ENCODE peak calls at places on chromosomes 1 and 21, in eight cellular contexts. One of them, this sample, is unnamed.

GRCh38 chr1:200714504-200715187 is 24.0 kb upstream of the CAMSAP2 start:
- DNase-seq in HFFc6: no peak
- DNase-seq in AG09309: no peak
- DNase-seq in MM.1S: no peak
- DNase-seq in fibroblast of pulmonary artery: no peak
- DNase-seq in glutamatergic neuron: no peak
- DNase-seq in SK-N-SH: no peak
- DNase-seq in RWPE1: no peak
- DNase-seq in this sample: no peak

GRCh38 chr1:44786138-44786840 is 1.7 kb downstream of the BEST4 start:
- DNase-seq in HFFc6: peak; percentile 33
- DNase-seq in AG09309: no peak
- DNase-seq in MM.1S: peak; percentile 27
- DNase-seq in fibroblast of pulmonary artery: peak; percentile 59
- DNase-seq in glutamatergic neuron: peak; percentile 82
- DNase-seq in SK-N-SH: peak; percentile 86
- DNase-seq in RWPE1: no peak
- DNase-seq in this sample: peak; percentile 81

GRCh38 chr1:119483441-119484200 is 23.4 kb upstream of the HSD3B1 start:
- DNase-seq in HFFc6: no peak
- DNase-seq in AG09309: no peak
- DNase-seq in MM.1S: no peak
- DNase-seq in fibroblast of pulmonary artery: no peak
- DNase-seq in glutamatergic neuron: no peak
- DNase-seq in SK-N-SH: no peak
- DNase-seq in RWPE1: no peak
- DNase-seq in this sample: no peak

GRCh38 chr1:2783435-2784397 is 17.8 kb downstream of the TTC34 start:
- DNase-seq in HFFc6: no peak
- DNase-seq in AG09309: no peak
- DNase-seq in MM.1S: no peak
- DNase-seq in fibroblast of pulmonary artery: no peak
- DNase-seq in glutamatergic neuron: no peak
- DNase-seq in SK-N-SH: no peak
- DNase-seq in RWPE1: no peak
- DNase-seq in this sample: no peak

GRCh38 chr1:223219318-223219635 is 76.2 kb upstream of the TLR5 start:
- DNase-seq in HFFc6: no peak
- DNase-seq in AG09309: no peak
- DNase-seq in MM.1S: no peak
- DNase-seq in fibroblast of pulmonary artery: no peak
- DNase-seq in glutamatergic neuron: no peak
- DNase-seq in SK-N-SH: no peak
- DNase-seq in RWPE1: no peak
- DNase-seq in this sample: no peak

GRCh38 chr1:60130703-60131102 is 57.1 kb upstream of the C1orf87 start:
- DNase-seq in HFFc6: no peak
- DNase-seq in AG09309: no peak
- DNase-seq in MM.1S: no peak
- DNase-seq in fibroblast of pulmonary artery: peak; percentile 16
- DNase-seq in glutamatergic neuron: no peak
- DNase-seq in SK-N-SH: no peak
- DNase-seq in RWPE1: no peak
- DNase-seq in this sample: no peak

GRCh38 chr1:245877976-245878375 is 629.1 kb downstream of the SMYD3 start:
- DNase-seq in HFFc6: no peak
- DNase-seq in AG09309: no peak
- DNase-seq in MM.1S: no peak
- DNase-seq in fibroblast of pulmonary artery: no peak
- DNase-seq in glutamatergic neuron: no peak
- DNase-seq in SK-N-SH: no peak
- DNase-seq in RWPE1: no peak
- DNase-seq in this sample: no peak

GRCh38 chr1:167401260-167401873 is 117.0 kb downstream of the CD247 start:
- DNase-seq in HFFc6: peak; percentile 41
- DNase-seq in AG09309: no peak
- DNase-seq in MM.1S: peak; percentile 87
- DNase-seq in fibroblast of pulmonary artery: peak; percentile 76
- DNase-seq in glutamatergic neuron: peak; percentile 56
- DNase-seq in SK-N-SH: peak; percentile 48
- DNase-seq in RWPE1: peak; percentile 38
- DNase-seq in this sample: peak; percentile 40

GRCh38 chr1:36606908-36607651 is 124.4 kb upstream of the CSF3R start:
- DNase-seq in HFFc6: no peak
- DNase-seq in AG09309: no peak
- DNase-seq in MM.1S: no peak
- DNase-seq in fibroblast of pulmonary artery: no peak
- DNase-seq in glutamatergic neuron: no peak
- DNase-seq in SK-N-SH: no peak
- DNase-seq in RWPE1: no peak
- DNase-seq in this sample: no peak

DNA sequence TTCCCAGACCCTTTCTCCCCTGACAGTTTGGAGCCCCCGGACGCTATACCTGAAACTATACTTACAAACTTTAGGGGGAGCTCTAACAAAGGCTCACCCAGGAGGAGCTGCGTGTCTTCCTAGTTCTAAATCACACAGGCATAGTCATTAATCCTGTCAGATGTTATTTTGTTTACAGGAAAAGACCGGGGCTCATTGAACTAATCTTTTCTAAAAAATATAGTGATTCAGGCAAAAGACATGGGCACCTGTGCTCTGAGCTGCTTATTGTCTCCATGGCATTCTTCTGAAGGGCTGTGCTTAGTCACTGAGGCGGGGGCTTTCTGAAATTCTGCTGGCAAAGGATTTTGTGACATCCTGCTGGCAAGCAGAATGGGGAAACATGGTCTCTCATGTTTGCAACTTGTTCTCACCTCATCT is 1577.0 kb downstream of the NCAM2 start:
- DNase-seq in HFFc6: no peak
- DNase-seq in AG09309: no peak
- DNase-seq in MM.1S: peak; percentile 48
- DNase-seq in fibroblast of pulmonary artery: peak; percentile 0
- DNase-seq in glutamatergic neuron: no peak
- DNase-seq in SK-N-SH: peak; percentile 71
- DNase-seq in RWPE1: peak; percentile 14
- DNase-seq in this sample: no peak
- TF ChIP-seq CTCF in HFFc6: peak; percentile 12
- TF ChIP-seq CTCF in AG09309: no peak
- TF ChIP-seq CTCF in MM.1S: peak; percentile 45
- TF ChIP-seq CTCF in fibroblast of pulmonary artery: peak; percentile 4
- TF ChIP-seq CTCF in glutamatergic neuron: peak; percentile 66
- TF ChIP-seq CTCF in SK-N-SH: peak; percentile 36
- TF ChIP-seq CTCF in RWPE1: no peak
- TF ChIP-seq CTCF in this sample: no peak

GRCh38 chr21:41185802-41186201 is 17.8 kb downstream of the BACE2 start:
- DNase-seq in HFFc6: no peak
- DNase-seq in AG09309: no peak
- DNase-seq in MM.1S: peak; percentile 26
- DNase-seq in fibroblast of pulmonary artery: no peak
- DNase-seq in glutamatergic neuron: no peak
- DNase-seq in SK-N-SH: no peak
- DNase-seq in RWPE1: no peak
- DNase-seq in this sample: no peak

GRCh38 chr21:41189147-41189538 is 21.2 kb downstream of the BACE2 start:
- DNase-seq in HFFc6: no peak
- DNase-seq in AG09309: no peak
- DNase-seq in MM.1S: no peak
- DNase-seq in fibroblast of pulmonary artery: no peak
- DNase-seq in glutamatergic neuron: no peak
- DNase-seq in SK-N-SH: no peak
- DNase-seq in RWPE1: no peak
- DNase-seq in this sample: no peak

GRCh38 chr21:41186763-41187536 is 19.0 kb downstream of the BACE2 start:
- DNase-seq in HFFc6: no peak
- DNase-seq in AG09309: no peak
- DNase-seq in MM.1S: no peak
- DNase-seq in fibroblast of pulmonary artery: no peak
- DNase-seq in glutamatergic neuron: no peak
- DNase-seq in SK-N-SH: no peak
- DNase-seq in RWPE1: no peak
- DNase-seq in this sample: no peak

GRCh38 chr21:41187537-41188025 is 19.6 kb downstream of the BACE2 start:
- DNase-seq in HFFc6: no peak
- DNase-seq in AG09309: no peak
- DNase-seq in MM.1S: no peak
- DNase-seq in fibroblast of pulmonary artery: no peak
- DNase-seq in glutamatergic neuron: no peak
- DNase-seq in SK-N-SH: no peak
- DNase-seq in RWPE1: no peak
- DNase-seq in this sample: no peak

DNA sequence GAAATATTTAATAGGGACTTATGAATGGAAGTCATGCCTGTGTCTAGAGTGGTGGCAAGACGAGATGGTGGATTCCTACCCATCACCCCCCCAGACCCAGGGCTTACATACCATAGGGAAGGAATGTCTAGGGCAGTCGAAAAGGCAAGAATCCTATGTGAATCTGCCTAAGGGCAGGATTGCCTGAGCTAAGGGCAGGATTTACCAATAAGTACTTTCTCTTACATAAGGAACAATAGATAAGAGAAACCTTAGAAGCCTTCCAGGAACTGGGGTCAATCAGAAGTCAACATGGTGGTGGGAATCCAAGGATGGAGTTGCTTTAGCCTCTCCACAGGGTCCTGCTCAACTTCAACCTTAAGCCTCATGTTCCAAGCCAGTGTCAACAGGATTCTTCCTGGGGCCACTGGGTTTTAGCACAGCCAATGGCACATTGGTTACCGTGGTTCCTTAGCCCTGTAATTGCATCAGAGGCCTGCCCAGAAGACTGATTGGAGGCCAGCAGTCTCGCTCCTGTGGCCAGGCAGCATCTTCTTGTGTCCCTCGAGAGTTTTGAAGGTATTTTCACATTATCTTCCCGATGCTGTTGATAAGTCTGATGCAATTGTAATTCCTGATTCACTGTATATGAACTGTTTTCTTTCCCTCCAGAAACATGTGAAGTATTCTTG is 20.7 kb downstream of the BACE2 start:
- DNase-seq in HFFc6: no peak
- DNase-seq in AG09309: no peak
- DNase-seq in MM.1S: no peak
- DNase-seq in fibroblast of pulmonary artery: no peak
- DNase-seq in glutamatergic neuron: no peak
- DNase-seq in SK-N-SH: no peak
- DNase-seq in RWPE1: no peak
- DNase-seq in this sample: no peak
- TF ChIP-seq CTCF in HFFc6: no peak
- TF ChIP-seq CTCF in AG09309: no peak
- TF ChIP-seq CTCF in MM.1S: no peak
- TF ChIP-seq CTCF in fibroblast of pulmonary artery: no peak
- TF ChIP-seq CTCF in glutamatergic neuron: no peak
- TF ChIP-seq CTCF in SK-N-SH: no peak
- TF ChIP-seq CTCF in RWPE1: no peak
- TF ChIP-seq CTCF in this sample: no peak

GRCh38 chr21:15667824-15668223 is 62.0 kb upstream of the USP25 start:
- DNase-seq in HFFc6: no peak
- DNase-seq in AG09309: no peak
- DNase-seq in MM.1S: no peak
- DNase-seq in fibroblast of pulmonary artery: no peak
- DNase-seq in glutamatergic neuron: no peak
- DNase-seq in SK-N-SH: no peak
- DNase-seq in RWPE1: no peak
- DNase-seq in this sample: no peak
- TF ChIP-seq CTCF in HFFc6: no peak
- TF ChIP-seq CTCF in AG09309: no peak
- TF ChIP-seq CTCF in MM.1S: no peak
- TF ChIP-seq CTCF in fibroblast of pulmonary artery: no peak
- TF ChIP-seq CTCF in glutamatergic neuron: no peak
- TF ChIP-seq CTCF in SK-N-SH: no peak
- TF ChIP-seq CTCF in RWPE1: no peak
- TF ChIP-seq CTCF in this sample: no peak

DNA sequence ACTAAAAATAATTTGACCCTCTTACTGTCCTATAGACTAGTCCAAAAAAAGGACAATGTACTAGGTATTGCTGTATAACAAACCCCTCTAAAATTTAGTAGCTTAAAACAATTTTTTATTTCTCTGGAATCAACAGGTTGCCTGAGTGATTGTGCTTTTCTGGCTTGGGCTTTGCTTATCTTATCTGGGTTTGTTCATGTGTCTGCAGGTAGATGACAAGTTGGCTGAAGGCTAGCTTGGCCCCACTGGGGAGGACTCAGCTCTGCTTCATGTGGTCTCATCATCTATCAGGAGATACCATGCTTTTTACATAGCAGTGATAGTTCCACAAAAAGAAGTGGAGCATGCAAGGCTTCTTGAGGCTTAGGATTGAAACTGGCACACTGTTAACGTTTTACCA is 114.2 kb downstream of the MAN1A2 start:
- DNase-seq in HFFc6: no peak
- DNase-seq in AG09309: no peak
- DNase-seq in MM.1S: no peak
- DNase-seq in fibroblast of pulmonary artery: no peak
- DNase-seq in glutamatergic neuron: no peak
- DNase-seq in SK-N-SH: no peak
- DNase-seq in RWPE1: no peak
- DNase-seq in this sample: no peak
- TF ChIP-seq CTCF in HFFc6: no peak
- TF ChIP-seq CTCF in AG09309: no peak
- TF ChIP-seq CTCF in MM.1S: no peak
- TF ChIP-seq CTCF in fibroblast of pulmonary artery: no peak
- TF ChIP-seq CTCF in glutamatergic neuron: no peak
- TF ChIP-seq CTCF in SK-N-SH: no peak
- TF ChIP-seq CTCF in RWPE1: no peak
- TF ChIP-seq CTCF in this sample: no peak

GRCh38 chr1:152458384-152459185 is 44.5 kb upstream of the CRNN start:
- DNase-seq in HFFc6: peak; percentile 73
- DNase-seq in AG09309: peak; percentile 50
- DNase-seq in MM.1S: peak; percentile 91
- DNase-seq in fibroblast of pulmonary artery: peak; percentile 87
- DNase-seq in glutamatergic neuron: peak; percentile 87
- DNase-seq in SK-N-SH: peak; percentile 49
- DNase-seq in RWPE1: peak; percentile 66
- DNase-seq in this sample: peak; percentile 61

GRCh38 chr1:152462636-152463035 is 48.0 kb upstream of the LCE5A start:
- DNase-seq in HFFc6: no peak
- DNase-seq in AG09309: no peak
- DNase-seq in MM.1S: no peak
- DNase-seq in fibroblast of pulmonary artery: no peak
- DNase-seq in glutamatergic neuron: no peak
- DNase-seq in SK-N-SH: no peak
- DNase-seq in RWPE1: no peak
- DNase-seq in this sample: no peak

GRCh38 chr1:152459596-152460528 is 45.8 kb upstream of the CRNN start:
- DNase-seq in HFFc6: peak; percentile 63
- DNase-seq in AG09309: peak; percentile 25
- DNase-seq in MM.1S: peak; percentile 95
- DNase-seq in fibroblast of pulmonary artery: peak; percentile 78
- DNase-seq in glutamatergic neuron: peak; percentile 85
- DNase-seq in SK-N-SH: peak; percentile 47
- DNase-seq in RWPE1: peak; percentile 41
- DNase-seq in this sample: peak; percentile 76

GRCh38 chr1:152461544-152461943 is 47.5 kb upstream of the CRNN start:
- DNase-seq in HFFc6: peak; percentile 66
- DNase-seq in AG09309: peak; percentile 27
- DNase-seq in MM.1S: peak; percentile 87
- DNase-seq in fibroblast of pulmonary artery: peak; percentile 75
- DNase-seq in glutamatergic neuron: peak; percentile 65
- DNase-seq in SK-N-SH: peak; percentile 44
- DNase-seq in RWPE1: peak; percentile 33
- DNase-seq in this sample: peak; percentile 34

DNA sequence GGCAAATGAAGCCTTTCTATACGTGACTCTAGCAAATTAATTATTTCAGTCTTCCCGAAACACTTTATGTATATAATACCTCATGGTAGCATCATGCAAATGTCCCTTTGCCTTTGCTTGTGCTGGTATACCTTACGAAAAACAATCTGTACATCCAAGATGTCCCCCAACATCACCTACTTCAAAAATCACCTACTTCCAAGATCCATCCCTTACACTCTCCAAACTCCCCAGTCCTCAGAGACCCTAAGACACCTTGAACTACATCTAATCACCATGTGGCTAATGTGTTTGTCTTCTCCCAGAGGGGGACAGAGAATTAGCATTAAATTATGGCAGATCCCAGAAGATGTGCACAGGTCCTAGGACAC is 46.5 kb upstream of the CRNN start:
- DNase-seq in HFFc6: no peak
- DNase-seq in AG09309: no peak
- DNase-seq in MM.1S: no peak
- DNase-seq in fibroblast of pulmonary artery: no peak
- DNase-seq in glutamatergic neuron: no peak
- DNase-seq in SK-N-SH: no peak
- DNase-seq in RWPE1: no peak
- DNase-seq in this sample: no peak
- TF ChIP-seq CTCF in HFFc6: peak; percentile 52
- TF ChIP-seq CTCF in AG09309: no peak
- TF ChIP-seq CTCF in MM.1S: no peak
- TF ChIP-seq CTCF in fibroblast of pulmonary artery: no peak
- TF ChIP-seq CTCF in glutamatergic neuron: peak; percentile 54
- TF ChIP-seq CTCF in SK-N-SH: no peak
- TF ChIP-seq CTCF in RWPE1: peak; percentile 13
- TF ChIP-seq CTCF in this sample: peak; percentile 5